ENCODE peak calls at places on chromosomes 2 and 18, in eight cellular contexts. P is BE2C, L is HFF-Myc, N is psoas muscle, T is cardiac muscle cell, A is adrenal gland, S is brain microvascular endothelial cell, I is coronary artery. B is an unnamed sample.

GRCh38 chr2:239897596-239898235 is 127.4 kb downstream of the NDUFA10 start:
- DNase-seq in L (no peak), S (no peak), N (no peak), A (no peak), I (peak), T (no peak), P (no peak), B (no peak)

GRCh38 chr18:8785855-8786765 is 80.8 kb downstream of the MTCL1 start:
- DNase-seq in A (peak), I (no peak), S (no peak), T (no peak), P (no peak), N (no peak), L (no peak), B (no peak)

GRCh38 chr2:137123241-137123640 is 357.9 kb downstream of the THSD7B start:
- DNase-seq in T (no peak), I (no peak), A (no peak), S (peak), P (no peak), N (no peak), L (no peak), B (no peak)

GRCh38 chr2:152307863-152308262 is 27.1 kb upstream of the FMNL2 start:
- DNase-seq in S (no peak), I (no peak), L (no peak), T (no peak), A (no peak), N (no peak), P (no peak), B (no peak)

GRCh38 chr2:106960633-106961205 is 74.8 kb upstream of the ST6GAL2 start:
- DNase-seq in L (no peak), N (no peak), I (no peak), T (no peak), S (peak), P (peak), A (no peak), B (no peak)

GRCh38 chr2:120552800-120553471 is 182.7 kb upstream of the GLI2 start:
- DNase-seq in N (peak), I (peak), T (peak), A (peak), L (no peak), P (peak), S (peak), B (no peak)

GRCh38 chr2:204487447-204488229 is 57.6 kb upstream of the PARD3B start:
- DNase-seq in A (no peak), T (no peak), S (no peak), N (no peak), I (no peak), L (no peak), P (no peak), B (no peak)

GRCh38 chr2:25977768-25978167 is 4.5 kb downstream of the KIF3C start:
- DNase-seq in N (no peak), P (no peak), A (no peak), I (no peak), S (peak), T (no peak), L (no peak), B (peak)

GRCh38 chr18:27057459-27058302 is 127.4 kb downstream of the CHST9 start:
- DNase-seq in P (no peak), L (no peak), N (no peak), S (no peak), A (no peak), I (no peak), T (no peak), B (peak)

DNA sequence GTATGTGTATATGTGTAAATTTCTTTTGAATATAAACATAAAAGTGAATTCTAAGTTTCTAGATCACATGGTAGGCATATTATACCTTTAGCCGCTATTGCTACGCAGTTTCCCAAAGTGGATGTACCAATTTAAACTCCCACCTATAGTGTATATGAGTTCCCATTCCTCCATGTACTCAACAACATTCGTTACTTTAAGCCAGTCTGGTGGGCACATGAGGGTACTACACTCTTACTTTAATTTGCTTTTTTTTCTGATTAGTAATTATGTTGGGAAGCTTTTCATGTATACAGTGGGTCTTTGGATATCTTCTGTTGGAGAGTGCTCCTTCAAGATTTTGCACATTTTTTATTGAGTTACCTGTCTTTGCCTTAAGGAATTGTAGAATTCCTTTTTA is 683.8 kb downstream of the ERBB4 start:
- DNase-seq in A (no peak), S (no peak), T (no peak), L (no peak), P (no peak), N (no peak), I (no peak), B (no peak)
- TF ChIP-seq CTCF in A (no peak), S (no peak), T (no peak), L (no peak), P (peak), N (no peak), I (no peak), B (no peak)

GRCh38 chr18:48418409-48419267 is 9.5 kb upstream of the ZBTB7C start:
- DNase-seq in N (no peak), S (no peak), P (no peak), A (no peak), I (no peak), T (no peak), L (no peak), B (no peak)

GRCh38 chr18:48418000-48418399 is 8.8 kb upstream of the ZBTB7C start:
- DNase-seq in A (no peak), L (no peak), N (no peak), T (no peak), P (no peak), S (no peak), I (no peak), B (no peak)

GRCh38 chr18:48422947-48423378 is 13.8 kb upstream of the ZBTB7C start:
- DNase-seq in P (no peak), S (no peak), A (no peak), I (no peak), L (no peak), T (no peak), N (no peak), B (no peak)

DNA sequence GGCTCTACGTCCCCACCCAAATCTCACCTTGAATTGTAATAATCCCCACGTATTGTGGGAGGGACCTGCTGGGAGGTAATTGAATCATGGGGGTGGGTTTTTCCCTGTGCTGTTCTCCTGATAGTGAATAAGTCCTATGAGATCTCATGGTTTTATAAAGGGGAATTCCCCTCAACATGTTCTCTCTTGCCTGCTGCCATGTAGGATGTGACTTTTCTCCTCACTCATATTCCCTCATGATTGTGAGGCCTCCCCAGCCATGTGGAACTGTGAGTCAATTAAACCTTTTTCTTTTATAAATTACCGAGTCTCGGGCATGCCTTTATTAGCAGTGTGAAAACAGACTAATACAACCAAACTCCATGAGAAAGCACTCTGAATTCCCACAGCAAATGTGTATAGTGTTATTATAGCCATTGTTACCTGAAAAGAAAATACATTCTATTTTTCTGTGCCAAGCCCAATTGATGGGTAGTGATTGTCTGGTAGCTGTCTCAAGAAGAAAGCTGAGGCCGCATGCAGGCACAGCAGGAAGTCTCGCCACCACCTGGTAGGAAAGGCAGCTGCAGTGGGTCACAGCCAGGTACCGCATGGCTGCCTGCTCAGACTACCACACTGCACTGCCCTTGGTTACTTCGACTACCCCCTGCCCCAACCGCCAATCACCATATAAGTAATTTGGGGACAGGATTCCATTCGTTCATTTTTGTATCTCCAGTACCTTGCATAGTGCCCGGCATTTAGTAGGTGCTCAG is 10.3 kb upstream of the ZBTB7C start:
- DNase-seq in S (no peak), P (no peak), I (no peak), T (no peak), N (no peak), A (no peak), L (no peak), B (no peak)
- TF ChIP-seq CTCF in S (peak), P (peak), I (no peak), T (no peak), N (no peak), A (no peak), L (no peak), B (peak)

GRCh38 chr2:142983174-142983573 is 105.7 kb downstream of the KYNU start:
- DNase-seq in N (no peak), A (no peak), L (no peak), I (no peak), P (no peak), T (no peak), S (no peak), B (no peak)

GRCh38 chr2:142981069-142981378 is 103.6 kb downstream of the KYNU start:
- DNase-seq in T (no peak), L (no peak), A (no peak), P (no peak), I (no peak), S (no peak), N (no peak), B (no peak)

GRCh38 chr2:142984657-142985056 is 107.2 kb downstream of the KYNU start:
- DNase-seq in T (no peak), L (no peak), P (no peak), I (no peak), N (no peak), S (no peak), A (no peak), B (no peak)

GRCh38 chr2:142975239-142975638 is 97.8 kb downstream of the KYNU start:
- DNase-seq in T (no peak), L (no peak), S (no peak), N (no peak), P (no peak), A (no peak), I (no peak), B (no peak)

GRCh38 chr2:142980246-142981068 is 103.0 kb downstream of the KYNU start:
- DNase-seq in I (no peak), N (no peak), A (no peak), P (no peak), T (peak), S (peak), L (no peak), B (peak)
- TF ChIP-seq CTCF in I (peak), N (peak), A (peak), P (peak), T (peak), S (peak), L (peak), B (peak)

GRCh38 chr2:84654414-84654813 is 138.1 kb downstream of the DNAH6 start:
- DNase-seq in N (no peak), T (no peak), P (no peak), L (no peak), S (no peak), I (no peak), A (no peak), B (no peak)

GRCh38 chr2:84649058-84649457 is 132.8 kb downstream of the DNAH6 start:
- DNase-seq in S (no peak), L (no peak), T (no peak), A (no peak), N (no peak), I (no peak), P (no peak), B (no peak)

GRCh38 chr2:84649487-84650142 is 133.3 kb downstream of the DNAH6 start:
- DNase-seq in N (no peak), S (no peak), T (no peak), P (no peak), I (no peak), L (no peak), A (no peak), B (no peak)

GRCh38 chr2:84652430-84652829 is 136.1 kb downstream of the DNAH6 start:
- DNase-seq in I (no peak), S (no peak), N (no peak), T (no peak), A (no peak), L (no peak), P (no peak), B (no peak)

DNA sequence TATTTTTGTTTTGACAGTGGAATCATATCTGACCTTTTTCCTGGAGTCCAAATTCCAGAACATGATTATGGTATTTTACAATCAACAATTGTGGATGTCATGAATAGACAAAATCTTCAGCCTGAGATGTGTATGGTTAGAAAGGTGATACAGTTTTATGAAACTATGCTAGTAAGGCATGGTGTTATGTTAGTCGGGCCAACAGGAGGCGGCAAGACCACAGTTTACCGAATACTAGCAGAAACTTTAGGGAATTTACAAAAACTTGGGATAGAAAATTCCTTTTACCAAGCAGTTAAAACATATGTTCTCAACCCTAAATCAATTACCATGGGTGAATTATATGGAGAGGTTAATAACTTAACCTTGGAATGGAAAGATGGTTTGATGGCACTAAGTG is 137.0 kb downstream of the DNAH6 start:
- DNase-seq in A (no peak), S (no peak), T (no peak), N (no peak), P (no peak), I (no peak), L (no peak), B (no peak)
- TF ChIP-seq CTCF in A (no peak), S (no peak), T (no peak), N (no peak), P (no peak), I (no peak), L (peak), B (no peak)

GRCh38 chr18:21911551-21911950 is 171.0 kb downstream of the MIB1 start:
- DNase-seq in T (no peak), I (no peak), N (no peak), P (no peak), S (no peak), A (no peak), L (no peak), B (no peak)

GRCh38 chr18:21912339-21913239 is 172.0 kb downstream of the MIB1 start:
- DNase-seq in S (no peak), I (no peak), T (peak), L (no peak), A (no peak), N (no peak), P (peak), B (no peak)

GRCh38 chr18:21916594-21916993 is 176.0 kb downstream of the MIB1 start:
- DNase-seq in I (no peak), L (no peak), N (no peak), P (no peak), T (no peak), S (no peak), A (no peak), B (no peak)

GRCh38 chr18:21915546-21915945 is 175.0 kb downstream of the MIB1 start:
- DNase-seq in S (no peak), N (no peak), P (no peak), T (no peak), I (no peak), A (no peak), L (no peak), B (no peak)

GRCh38 chr18:21914739-21915319 is 174.2 kb downstream of the MIB1 start:
- DNase-seq in S (peak), P (peak), T (peak), I (no peak), N (no peak), L (no peak), A (peak), B (peak)
- TF ChIP-seq CTCF in S (peak), P (peak), T (peak), I (peak), N (peak), L (peak), A (peak), B (peak)

GRCh38 chr2:79001285-79001684 is 24.2 kb upstream of the REG3G start:
- DNase-seq in I (no peak), N (no peak), P (no peak), L (no peak), S (no peak), A (no peak), T (no peak), B (no peak)

GRCh38 chr2:79000008-79000576 is 25.4 kb upstream of the REG3G start:
- DNase-seq in T (no peak), A (no peak), S (no peak), P (no peak), I (no peak), L (no peak), N (no peak), B (no peak)

GRCh38 chr2:78994789-78995188 is 30.7 kb upstream of the REG3G start:
- DNase-seq in P (no peak), N (no peak), L (no peak), T (no peak), I (no peak), A (no peak), S (no peak), B (no peak)

GRCh38 chr2:78993518-78994148 is 31.9 kb upstream of the REG3G start:
- DNase-seq in N (no peak), S (no peak), A (no peak), T (no peak), L (no peak), I (no peak), P (no peak), B (no peak)

GRCh38 chr2:78999410-78999809 is 26.1 kb upstream of the REG3G start:
- DNase-seq in A (no peak), I (no peak), P (no peak), L (no peak), N (no peak), T (peak), S (no peak), B (no peak)
- TF ChIP-seq CTCF in A (peak), I (no peak), P (peak), L (no peak), N (peak), T (peak), S (peak), B (peak)